ENCODE peak calls at places on chromosomes 4 and X, in ten cellular contexts. H is naive B cell, M is fibroblast of the aortic adventitia, R is HFF-Myc, A is NCI-H1092, O is NCI-H460, B is cerebellar nuclear complex, X is DMS 273 treated with DMSO at 0.1 percent for 48 hours, P is colonic mucosa, W is GOT3. F is an unnamed sample.

GRCh38 chr4:14028862-14029261 is 401.3 kb upstream of the BOD1L1 start:
- DNase-seq in H (no peak), M (no peak), R (no peak), A (no peak), O (no peak), B (no peak), X (no peak), P (no peak), W (no peak), F (peak; percentile 64)

GRCh38 chr4:67460574-67460973 is 84.7 kb downstream of the CENPC start:
- DNase-seq in H (no peak), M (no peak), R (no peak), A (no peak), O (no peak), B (no peak), X (no peak), P (no peak), W (no peak), F (no peak)

GRCh38 chrX:38151426-38151825 is 69.2 kb downstream of the SRPX start:
- DNase-seq in H (no peak), M (no peak), R (no peak), A (no peak), O (no peak), B (no peak), X (no peak), P (no peak), W (no peak), F (no peak)

GRCh38 chr4:95051689-95052026 is 293.9 kb downstream of the BMPR1B start:
- DNase-seq in H (no peak), M (no peak), R (no peak), A (no peak), O (no peak), B (no peak), X (peak; percentile 61), P (no peak), W (no peak), F (no peak)

GRCh38 chr4:2217726-2218125 is 24.2 kb downstream of the HAUS3 start:
- DNase-seq in H (no peak), M (peak; percentile 21), R (peak; percentile 15), A (no peak), O (no peak), B (no peak), X (no peak), P (no peak), W (no peak), F (no peak)

GRCh38 chrX:80285131-80285773 is 135.0 kb upstream of the TENT5D start:
- DNase-seq in H (no peak), M (peak; percentile 40), R (no peak), A (no peak), O (peak; percentile 20), B (no peak), X (no peak), P (peak; percentile 38), W (no peak), F (no peak)

GRCh38 chr4:152819026-152819645 is 39.4 kb downstream of the ARFIP1 start:
- DNase-seq in H (no peak), M (no peak), R (no peak), A (no peak), O (no peak), B (no peak), X (no peak), P (no peak), W (no peak), F (no peak)

GRCh38 chr4:43132010-43132582 is 239.6 kb downstream of the GRXCR1 start:
- DNase-seq in H (peak; percentile 21), M (peak; percentile 82), R (peak; percentile 21), A (peak; percentile 50), O (peak; percentile 40), B (no peak), X (no peak), P (peak; percentile 35), W (peak; percentile 9), F (no peak)

GRCh38 chrX:106734827-106735226 is 8.3 kb downstream of the RNF128 start:
- DNase-seq in H (no peak), M (no peak), R (no peak), A (no peak), O (no peak), B (no peak), X (no peak), P (no peak), W (no peak), F (no peak)

GRCh38 chr4:176451441-176451840 is 131.7 kb downstream of the SPCS3 start:
- DNase-seq in H (no peak), M (no peak), R (no peak), A (no peak), O (no peak), B (no peak), X (no peak), P (no peak), W (no peak), F (no peak)

GRCh38 chr4:150215601-150216000 is 137.4 kb downstream of the DCLK2 start:
- DNase-seq in H (no peak), M (no peak), R (no peak), A (no peak), O (no peak), B (no peak), X (no peak), P (no peak), W (no peak), F (no peak)

GRCh38 chr4:32032136-32032672 is 1312.0 kb downstream of the PCDH7 start:
- DNase-seq in H (no peak), M (no peak), R (no peak), A (no peak), O (no peak), B (no peak), X (no peak), P (no peak), W (no peak), F (no peak)

GRCh38 chr4:151035321-151035720 is 20.2 kb upstream of the LRBA start:
- DNase-seq in H (no peak), M (no peak), R (no peak), A (peak; percentile 90), O (no peak), B (no peak), X (no peak), P (peak; percentile 53), W (no peak), F (no peak)

GRCh38 chr4:77012726-77013125 is 63.1 kb downstream of the CCNI start:
- DNase-seq in H (no peak), M (peak; percentile 32), R (no peak), A (no peak), O (no peak), B (no peak), X (no peak), P (no peak), W (no peak), F (no peak)

GRCh38 chr4:52937829-52938228 is 75.7 kb downstream of the RASL11B start:
- DNase-seq in H (no peak), M (no peak), R (no peak), A (no peak), O (no peak), B (no peak), X (no peak), P (no peak), W (no peak), F (no peak)

GRCh38 chr4:104912518-104912917 is 234.2 kb upstream of the TET2 start:
- DNase-seq in H (no peak), M (no peak), R (no peak), A (no peak), O (no peak), B (no peak), X (no peak), P (no peak), W (no peak), F (no peak)

GRCh38 chrX:1394731-1395501 is 3.0 kb upstream of the SLC25A6 start:
- DNase-seq in H (no peak), M (peak; percentile 36), R (no peak), A (no peak), O (no peak), B (no peak), X (no peak), P (no peak), W (no peak), F (peak; percentile 66)

GRCh38 chr4:69058410-69059059 is 37.7 kb upstream of the UGT2B7 start:
- DNase-seq in H (no peak), M (no peak), R (no peak), A (no peak), O (no peak), B (no peak), X (no peak), P (no peak), W (no peak), F (no peak)

GRCh38 chr4:83208371-83208770 is 76.2 kb downstream of the COQ2 start:
- DNase-seq in H (no peak), M (no peak), R (no peak), A (no peak), O (peak; percentile 1), B (no peak), X (no peak), P (peak; percentile 39), W (no peak), F (no peak)

GRCh38 chrX:154096140-154097002 is 1.1 kb downstream of the MECP2 start:
- DNase-seq in H (no peak), M (peak; percentile 39), R (no peak), A (no peak), O (no peak), B (no peak), X (no peak), P (no peak), W (no peak), F (no peak)

GRCh38 chr4:25209702-25210101 is 24.1 kb upstream of the PI4K2B start:
- DNase-seq in H (no peak), M (no peak), R (no peak), A (no peak), O (no peak), B (no peak), X (no peak), P (no peak), W (no peak), F (no peak)

GRCh38 chr4:120769227-120769626 is 153.3 kb downstream of the PRDM5 start:
- DNase-seq in H (no peak), M (peak; percentile 61), R (peak; percentile 37), A (no peak), O (peak; percentile 41), B (no peak), X (no peak), P (no peak), W (no peak), F (no peak)

GRCh38 chr4:80423553-80424224 is 88.2 kb downstream of the CFAP299 start:
- DNase-seq in H (no peak), M (peak; percentile 42), R (no peak), A (no peak), O (no peak), B (no peak), X (no peak), P (no peak), W (no peak), F (no peak)

GRCh38 chr4:184347251-184348239 is 126.8 kb downstream of the IRF2 start:
- DNase-seq in H (peak; percentile 67), M (peak; percentile 47), R (no peak), A (no peak), O (peak; percentile 48), B (no peak), X (no peak), P (peak; percentile 77), W (no peak), F (peak; percentile 73)

GRCh38 chr4:45004847-45005565 is 278.6 kb upstream of the GNPDA2 start:
- DNase-seq in H (no peak), M (no peak), R (no peak), A (no peak), O (no peak), B (no peak), X (no peak), P (no peak), W (no peak), F (no peak)

GRCh38 chrX:64975989-64976672 is at the start of gene ZC4H2:
- DNase-seq in H (peak; percentile 63), M (peak; percentile 66), R (peak; percentile 37), A (no peak), O (peak; percentile 44), B (peak; percentile 14), X (peak; percentile 23), P (peak; percentile 75), W (no peak), F (peak; percentile 85)

GRCh38 chrX:45850197-45850774 is 649.6 kb upstream of the DIPK2B start:
- DNase-seq in H (no peak), M (peak; percentile 4), R (no peak), A (no peak), O (no peak), B (no peak), X (no peak), P (peak; percentile 26), W (no peak), F (no peak)

GRCh38 chr4:184163813-184164212 is 53.9 kb downstream of the ENPP6 start:
- DNase-seq in H (no peak), M (peak; percentile 32), R (no peak), A (no peak), O (peak; percentile 28), B (no peak), X (peak; percentile 0), P (peak; percentile 33), W (no peak), F (no peak)